ENCODE peak calls at places on chromosomes 4 and X, in eight cellular contexts. F is mammary epithelial cell, Y is MM.1S, K is SK-N-SH, W is A549, T is IMR-90, Z is fibroblast of lung, I is OCI-LY7. E is an unnamed sample.

GRCh38 chrX:150514462-150514861 is 54.0 kb upstream of the MTM1 start:
- DNase-seq in F (no peak), Y (no peak), K (no peak), W (no peak), T (no peak), Z (no peak), I (no peak), E (no peak)

GRCh38 chr4:161522031-161522430 is 641.8 kb downstream of the FSTL5 start:
- DNase-seq in F (no peak), Y (no peak), K (no peak), W (no peak), T (no peak), Z (peak; percentile 20), I (no peak), E (no peak)

GRCh38 chr4:8888856-8889255 is 17.2 kb upstream of the HMX1 start:
- DNase-seq in F (no peak), Y (no peak), K (no peak), W (no peak), T (no peak), Z (no peak), I (no peak), E (no peak)

GRCh38 chr4:140103676-140104075 is 50.3 kb downstream of the MAML3 start:
- DNase-seq in F (peak; percentile 86), Y (no peak), K (no peak), W (no peak), T (peak; percentile 62), Z (peak; percentile 64), I (peak; percentile 18), E (no peak)

GRCh38 chr4:137414802-137415201 is 117.5 kb downstream of the PCDH18 start:
- DNase-seq in F (no peak), Y (no peak), K (no peak), W (no peak), T (no peak), Z (no peak), I (no peak), E (no peak)

GRCh38 chr4:184352891-184353290 is 121.5 kb downstream of the IRF2 start:
- DNase-seq in F (no peak), Y (no peak), K (no peak), W (no peak), T (no peak), Z (no peak), I (no peak), E (no peak)

GRCh38 chr4:105306158-105306781 is 159.6 kb downstream of the TET2 start:
- DNase-seq in F (peak; percentile 53), Y (peak; percentile 41), K (no peak), W (no peak), T (no peak), Z (peak; percentile 13), I (no peak), E (no peak)

GRCh38 chr4:39502034-39502658 is 25.1 kb downstream of the UGDH start:
- DNase-seq in F (peak; percentile 52), Y (no peak), K (no peak), W (no peak), T (peak; percentile 87), Z (peak; percentile 88), I (no peak), E (no peak)

GRCh38 chrX:153981771-153982533 is 9.4 kb downstream of the TMEM187 start:
- DNase-seq in F (no peak), Y (peak; percentile 84), K (no peak), W (no peak), T (no peak), Z (no peak), I (no peak), E (no peak)

GRCh38 chrX:119249836-119250340 is 13.8 kb downstream of the PGRMC1 start:
- DNase-seq in F (no peak), Y (no peak), K (no peak), W (no peak), T (no peak), Z (peak; percentile 36), I (no peak), E (no peak)

GRCh38 chrX:16797358-16797757 is 11.1 kb downstream of the TXLNG start:
- DNase-seq in F (no peak), Y (no peak), K (no peak), W (no peak), T (peak; percentile 57), Z (peak; percentile 36), I (no peak), E (no peak)

GRCh38 chrX:70508296-70508911 is 63.8 kb downstream of the DLG3 start:
- DNase-seq in F (no peak), Y (no peak), K (no peak), W (no peak), T (peak; percentile 8), Z (peak; percentile 10), I (no peak), E (no peak)

GRCh38 chr4:184345573-184345922 is 127.9 kb upstream of the ENPP6 start:
- DNase-seq in F (no peak), Y (no peak), K (no peak), W (no peak), T (peak; percentile 22), Z (no peak), I (no peak), E (no peak)

GRCh38 chrX:103792916-103793540 is 16.4 kb downstream of the PLP1 start:
- DNase-seq in F (peak; percentile 77), Y (no peak), K (no peak), W (no peak), T (peak; percentile 80), Z (peak; percentile 77), I (no peak), E (no peak)

GRCh38 chr4:70838400-70838971 is 1.2 kb downstream of the GRSF1 start:
- DNase-seq in F (peak; percentile 1), Y (no peak), K (peak; percentile 49), W (peak; percentile 1), T (peak; percentile 10), Z (peak; percentile 39), I (no peak), E (no peak)

GRCh38 chrX:39725928-39726619 is 371.7 kb downstream of the BCOR start:
- DNase-seq in F (peak; percentile 64), Y (no peak), K (peak; percentile 24), W (no peak), T (peak; percentile 80), Z (peak; percentile 89), I (no peak), E (no peak)

GRCh38 chrX:123860983-123861382 is 1.1 kb downstream of the XIAP start:
- DNase-seq in F (peak; percentile 7), Y (no peak), K (no peak), W (no peak), T (peak; percentile 19), Z (no peak), I (peak; percentile 7), E (no peak)

DNA sequence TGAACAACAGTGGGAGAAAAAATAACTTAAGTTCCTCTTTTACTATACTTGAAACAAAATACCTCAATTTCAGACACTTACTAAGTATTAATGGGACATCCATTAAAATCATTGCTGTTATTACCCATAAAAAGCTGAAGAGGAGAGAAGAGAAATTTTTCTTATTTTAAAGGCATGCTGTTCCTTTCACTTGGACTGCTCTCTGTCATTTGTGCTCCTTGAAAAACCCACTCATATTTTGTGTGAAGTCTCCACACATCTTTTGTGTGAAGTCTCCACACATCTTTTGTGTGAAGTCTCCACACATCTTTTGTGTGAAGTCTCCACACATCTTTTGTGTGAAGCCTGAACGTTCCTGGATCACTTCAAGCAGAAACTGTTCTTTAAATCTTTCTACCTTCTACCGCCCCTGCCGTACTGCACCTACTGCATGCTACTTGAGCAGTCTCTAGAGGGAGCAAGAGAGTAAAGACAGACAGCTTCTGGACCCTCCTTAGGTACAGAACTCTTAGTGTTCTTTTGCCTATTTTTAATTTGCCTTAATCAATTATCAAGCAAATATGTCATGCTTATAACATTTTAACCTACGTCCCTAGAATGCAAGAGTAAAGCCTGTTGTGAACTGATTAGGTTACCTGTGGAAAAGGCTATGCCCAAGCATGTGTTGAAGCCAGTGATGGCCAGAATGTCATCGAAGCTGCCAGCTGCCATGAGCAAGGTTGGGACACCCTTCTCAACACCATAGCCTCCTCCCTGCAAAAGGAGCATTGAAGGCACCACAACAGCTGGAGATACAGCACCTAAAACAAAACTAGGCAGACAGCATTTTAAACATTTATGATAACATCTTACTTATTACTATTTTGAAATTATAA is 27.1 kb upstream of the SLC9B1 start:
- DNase-seq in F (peak; percentile 10), Y (peak; percentile 56), K (peak; percentile 34), W (peak; percentile 21), T (peak; percentile 46), Z (peak; percentile 30), I (peak; percentile 72), E (peak; percentile 19)
- H3K4me2 ChIP-seq in F (no peak overlapping the region), Y (no peak overlapping the region), K (no peak overlapping the region), W (no peak overlapping the region), T (no peak overlapping the region), Z (no peak overlapping the region), I (no peak overlapping the region), E (no peak overlapping the region)

DNA sequence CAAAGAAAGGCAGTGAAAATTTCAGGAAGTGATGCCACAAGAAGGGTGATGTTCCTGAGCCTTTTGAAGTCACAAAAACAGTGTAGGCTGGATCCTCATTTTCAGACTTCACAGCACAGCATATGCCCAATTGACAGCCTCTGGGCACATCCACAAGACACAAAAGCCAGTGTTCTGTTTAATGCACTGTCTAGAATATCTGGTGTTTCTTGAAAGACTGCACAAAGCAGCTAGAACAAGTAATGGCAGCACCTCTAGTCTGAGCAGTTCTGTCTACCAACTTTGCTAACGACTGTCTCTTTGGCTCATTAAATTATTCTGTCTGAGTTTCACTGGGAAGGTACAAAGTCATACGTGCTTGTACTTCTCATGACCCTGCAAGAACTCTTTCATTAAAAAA is 417.1 kb upstream of the GALNT7 start:
- DNase-seq in F (no peak), Y (no peak), K (no peak), W (no peak), T (no peak), Z (no peak), I (no peak), E (no peak)
- H3K4me2 ChIP-seq in F (no peak overlapping the region), Y (peak overlapping the region; percentile 55), K (no peak overlapping the region), W (no peak overlapping the region), T (no peak overlapping the region), Z (no peak overlapping the region), I (no peak overlapping the region), E (no peak overlapping the region)

GRCh38 chr4:159282944-159283343 is 180.1 kb downstream of the RAPGEF2 start:
- DNase-seq in F (no peak), Y (no peak), K (no peak), W (no peak), T (no peak), Z (no peak), I (no peak), E (no peak)
- H3K4me2 ChIP-seq in F (peak overlapping the region; percentile 55), Y (no peak overlapping the region), K (peak overlapping the region; percentile 36), W (peak overlapping the region; percentile 85), T (peak overlapping the region; percentile 27), Z (peak overlapping the region; percentile 1), I (no peak overlapping the region), E (no peak overlapping the region)

GRCh38 chrX:1167466-1167865 is 45.0 kb downstream of the CRLF2 start:
- DNase-seq in F (no peak), Y (no peak), K (no peak), W (no peak), T (no peak), Z (no peak), I (no peak), E (no peak)

GRCh38 chrX:1170243-1170642 is 42.2 kb downstream of the CRLF2 start:
- DNase-seq in F (no peak), Y (no peak), K (no peak), W (no peak), T (no peak), Z (no peak), I (no peak), E (no peak)

GRCh38 chrX:1169198-1169597 is 43.3 kb downstream of the CRLF2 start:
- DNase-seq in F (no peak), Y (no peak), K (no peak), W (no peak), T (no peak), Z (no peak), I (no peak), E (no peak)

GRCh38 chrX:1167918-1168481 is 44.4 kb downstream of the CRLF2 start:
- DNase-seq in F (no peak), Y (no peak), K (no peak), W (no peak), T (no peak), Z (no peak), I (no peak), E (no peak)

GRCh38 chrX:1172496-1172895 is 40.0 kb downstream of the CRLF2 start:
- DNase-seq in F (no peak), Y (no peak), K (no peak), W (no peak), T (no peak), Z (no peak), I (no peak), E (no peak)
- H3K4me2 ChIP-seq in F (no peak overlapping the region), Y (peak overlapping the region; percentile 57), K (no peak overlapping the region), W (no peak overlapping the region), T (no peak overlapping the region), Z (no peak overlapping the region), I (no peak overlapping the region), E (no peak overlapping the region)

E was measured in HCT116.